ENCODE peak calls at places on chromosome X, in nine cellular contexts. One of them, this sample, is unnamed.
A peak's percentile ranks its signal among the peaks of the same experiment; 100 is the strongest.

GRCh38 chrX:112641449-112641848 is 38.3 kb downstream of the LHFPL1 start:
- DNase-seq in Calu3: no peak
- DNase-seq in right lobe of liver: no peak
- DNase-seq in GM03348: no peak
- DNase-seq in GM18507: no peak
- DNase-seq in NCI-H524: no peak
- DNase-seq in NCI-H2081: no peak
- DNase-seq in AG20443: no peak
- DNase-seq in HT-29: no peak
- DNase-seq in this sample: no peak

GRCh38 chrX:115690554-115691216 is 129.7 kb downstream of the PLS3 start:
- DNase-seq in Calu3: peak; percentile 45
- DNase-seq in right lobe of liver: peak; percentile 43
- DNase-seq in GM03348: peak; percentile 51
- DNase-seq in GM18507: no peak
- DNase-seq in NCI-H524: peak; percentile 56
- DNase-seq in NCI-H2081: peak; percentile 83
- DNase-seq in AG20443: peak; percentile 68
- DNase-seq in HT-29: peak; percentile 85
- DNase-seq in this sample: no peak

GRCh38 chrX:110167952-110168451 is 149.9 kb downstream of the AMMECR1 start:
- DNase-seq in Calu3: peak; percentile 32
- DNase-seq in right lobe of liver: peak; percentile 46
- DNase-seq in GM03348: peak; percentile 8
- DNase-seq in GM18507: no peak
- DNase-seq in NCI-H524: no peak
- DNase-seq in NCI-H2081: peak; percentile 28
- DNase-seq in AG20443: no peak
- DNase-seq in HT-29: no peak
- DNase-seq in this sample: no peak

GRCh38 chrX:2410279-2411020 is 90.3 kb downstream of the DHRSX start:
- DNase-seq in Calu3: peak; percentile 47
- DNase-seq in right lobe of liver: no peak
- DNase-seq in GM03348: no peak
- DNase-seq in GM18507: no peak
- DNase-seq in NCI-H524: no peak
- DNase-seq in NCI-H2081: no peak
- DNase-seq in AG20443: no peak
- DNase-seq in HT-29: peak; percentile 48
- DNase-seq in this sample: no peak

GRCh38 chrX:130552444-130553073 is 150.8 kb downstream of the RBMX2 start:
- DNase-seq in Calu3: no peak
- DNase-seq in right lobe of liver: no peak
- DNase-seq in GM03348: no peak
- DNase-seq in GM18507: no peak
- DNase-seq in NCI-H524: no peak
- DNase-seq in NCI-H2081: no peak
- DNase-seq in AG20443: no peak
- DNase-seq in HT-29: no peak
- DNase-seq in this sample: no peak

GRCh38 chrX:79235899-79236298 is 91.4 kb downstream of the GPR174 start:
- DNase-seq in Calu3: no peak
- DNase-seq in right lobe of liver: no peak
- DNase-seq in GM03348: no peak
- DNase-seq in GM18507: no peak
- DNase-seq in NCI-H524: no peak
- DNase-seq in NCI-H2081: no peak
- DNase-seq in AG20443: no peak
- DNase-seq in HT-29: no peak
- DNase-seq in this sample: no peak

GRCh38 chrX:48025561-48025960 is 18.8 kb downstream of the SPACA5 start:
- DNase-seq in Calu3: peak; percentile 44
- DNase-seq in right lobe of liver: peak; percentile 50
- DNase-seq in GM03348: peak; percentile 43
- DNase-seq in GM18507: peak; percentile 1
- DNase-seq in NCI-H524: peak; percentile 30
- DNase-seq in NCI-H2081: peak; percentile 63
- DNase-seq in AG20443: peak; percentile 22
- DNase-seq in HT-29: peak; percentile 86
- DNase-seq in this sample: no peak

GRCh38 chrX:41887691-41888090 is 35.7 kb downstream of the CASK start:
- DNase-seq in Calu3: no peak
- DNase-seq in right lobe of liver: no peak
- DNase-seq in GM03348: no peak
- DNase-seq in GM18507: no peak
- DNase-seq in NCI-H524: no peak
- DNase-seq in NCI-H2081: no peak
- DNase-seq in AG20443: no peak
- DNase-seq in HT-29: no peak
- DNase-seq in this sample: no peak

GRCh38 chrX:111507931-111508330 is 3.5 kb upstream of the SERTM2 start:
- DNase-seq in Calu3: no peak
- DNase-seq in right lobe of liver: no peak
- DNase-seq in GM03348: no peak
- DNase-seq in GM18507: no peak
- DNase-seq in NCI-H524: no peak
- DNase-seq in NCI-H2081: no peak
- DNase-seq in AG20443: no peak
- DNase-seq in HT-29: no peak
- DNase-seq in this sample: no peak

GRCh38 chrX:13373807-13374187 is 53.9 kb upstream of the ATXN3L start:
- DNase-seq in Calu3: no peak
- DNase-seq in right lobe of liver: no peak
- DNase-seq in GM03348: peak; percentile 40
- DNase-seq in GM18507: no peak
- DNase-seq in NCI-H524: no peak
- DNase-seq in NCI-H2081: no peak
- DNase-seq in AG20443: peak; percentile 48
- DNase-seq in HT-29: no peak
- DNase-seq in this sample: no peak

GRCh38 chrX:99266255-99266654 is 1143.8 kb downstream of the PCDH19 start:
- DNase-seq in Calu3: no peak
- DNase-seq in right lobe of liver: no peak
- DNase-seq in GM03348: no peak
- DNase-seq in GM18507: no peak
- DNase-seq in NCI-H524: peak; percentile 16
- DNase-seq in NCI-H2081: no peak
- DNase-seq in AG20443: no peak
- DNase-seq in HT-29: no peak
- DNase-seq in this sample: no peak

GRCh38 chrX:26848511-26848910 is 614.6 kb downstream of the PPP4R3C start:
- DNase-seq in Calu3: no peak
- DNase-seq in right lobe of liver: no peak
- DNase-seq in GM03348: no peak
- DNase-seq in GM18507: no peak
- DNase-seq in NCI-H524: no peak
- DNase-seq in NCI-H2081: no peak
- DNase-seq in AG20443: no peak
- DNase-seq in HT-29: no peak
- DNase-seq in this sample: no peak

GRCh38 chrX:101395789-101396188 is 5.0 kb downstream of the RPL36A start:
- DNase-seq in Calu3: no peak
- DNase-seq in right lobe of liver: no peak
- DNase-seq in GM03348: peak; percentile 3
- DNase-seq in GM18507: no peak
- DNase-seq in NCI-H524: no peak
- DNase-seq in NCI-H2081: no peak
- DNase-seq in AG20443: no peak
- DNase-seq in HT-29: no peak
- DNase-seq in this sample: no peak

GRCh38 chrX:3166670-3167455 is 125.6 kb downstream of the ARSF start:
- DNase-seq in Calu3: no peak
- DNase-seq in right lobe of liver: no peak
- DNase-seq in GM03348: no peak
- DNase-seq in GM18507: no peak
- DNase-seq in NCI-H524: no peak
- DNase-seq in NCI-H2081: no peak
- DNase-seq in AG20443: no peak
- DNase-seq in HT-29: no peak
- DNase-seq in this sample: no peak

GRCh38 chrX:49176421-49177326 is 5.0 kb downstream of the PLP2 start:
- DNase-seq in Calu3: peak; percentile 28
- DNase-seq in right lobe of liver: no peak
- DNase-seq in GM03348: no peak
- DNase-seq in GM18507: no peak
- DNase-seq in NCI-H524: no peak
- DNase-seq in NCI-H2081: no peak
- DNase-seq in AG20443: no peak
- DNase-seq in HT-29: no peak
- DNase-seq in this sample: no peak

GRCh38 chrX:26253526-26253925 is 37.6 kb downstream of the MAGEB5 start:
- DNase-seq in Calu3: no peak
- DNase-seq in right lobe of liver: no peak
- DNase-seq in GM03348: no peak
- DNase-seq in GM18507: no peak
- DNase-seq in NCI-H524: no peak
- DNase-seq in NCI-H2081: no peak
- DNase-seq in AG20443: no peak
- DNase-seq in HT-29: no peak
- DNase-seq in this sample: no peak

GRCh38 chrX:120036704-120037103 is 40.8 kb downstream of the RHOXF2B start:
- DNase-seq in Calu3: no peak
- DNase-seq in right lobe of liver: no peak
- DNase-seq in GM03348: no peak
- DNase-seq in GM18507: no peak
- DNase-seq in NCI-H524: no peak
- DNase-seq in NCI-H2081: no peak
- DNase-seq in AG20443: no peak
- DNase-seq in HT-29: no peak
- DNase-seq in this sample: no peak

This sample was measured in NCI-H187 treated with DMSO at 0.1 percent for 48 hours.